ENCODE peak calls at places on chromosomes 5 and 9, in ten cellular contexts. Y is ovary, Z is lower leg skin, C is spleen, V is IMR-90, M is GM10248, W is psoas muscle, B is GM23338, Q is HFF-Myc, R is HFFc6. O is an unnamed sample.

GRCh38 chr5:67221487-67222242 is 25.1 kb upstream of the CD180 start:
- DNase-seq in Y (no peak), Z (no peak), C (peak), V (no peak), M (peak), W (no peak), B (no peak), Q (no peak), R (no peak), O (no peak)

GRCh38 chr9:35909274-35909673 is at the start of gene SPAAR:
- DNase-seq in Y (no peak), Z (peak), C (no peak), V (no peak), M (no peak), W (no peak), B (no peak), Q (no peak), R (no peak), O (no peak)

GRCh38 chr5:98095072-98095471 is 678.4 kb upstream of the RGMB start:
- DNase-seq in Y (no peak), Z (no peak), C (no peak), V (peak), M (no peak), W (no peak), B (no peak), Q (no peak), R (no peak), O (no peak)

GRCh38 chr9:129553277-129553676 is 67.6 kb downstream of the C9orf50 start:
- DNase-seq in Y (no peak), Z (no peak), C (no peak), V (no peak), M (no peak), W (no peak), B (no peak), Q (no peak), R (no peak), O (no peak)

GRCh38 chr5:32170303-32171170 is 3.6 kb downstream of the GOLPH3 start:
- DNase-seq in Y (no peak), Z (no peak), C (no peak), V (peak), M (no peak), W (no peak), B (no peak), Q (peak), R (peak), O (no peak)

GRCh38 chr9:91427873-91428272 is 4.2 kb upstream of the NFIL3 start:
- DNase-seq in Y (no peak), Z (no peak), C (no peak), V (peak), M (no peak), W (no peak), B (no peak), Q (no peak), R (peak), O (no peak)

GRCh38 chr9:96441798-96442445 is 8.0 kb upstream of the HABP4 start:
- DNase-seq in Y (no peak), Z (no peak), C (no peak), V (peak), M (peak), W (no peak), B (peak), Q (no peak), R (peak), O (no peak)

GRCh38 chr5:54643679-54644078 is 126.1 kb downstream of the SNX18 start:
- DNase-seq in Y (no peak), Z (no peak), C (no peak), V (peak), M (no peak), W (no peak), B (no peak), Q (no peak), R (peak), O (no peak)

GRCh38 chr5:62585751-62586150 is 7.1 kb downstream of the LRRC70 start:
- DNase-seq in Y (no peak), Z (no peak), C (no peak), V (peak), M (no peak), W (no peak), B (no peak), Q (no peak), R (no peak), O (no peak)

GRCh38 chr5:149002053-149002452 is 60.8 kb downstream of the SH3TC2 start:
- DNase-seq in Y (no peak), Z (no peak), C (no peak), V (peak), M (no peak), W (peak), B (peak), Q (peak), R (peak), O (no peak)

GRCh38 chr5:180156141-180156540 is 52.9 kb downstream of the RASGEF1C start:
- DNase-seq in Y (no peak), Z (peak), C (no peak), V (no peak), M (no peak), W (no peak), B (peak), Q (no peak), R (no peak), O (peak)

GRCh38 chr9:132249690-132250089 is 87.8 kb downstream of the NTNG2 start:
- DNase-seq in Y (no peak), Z (no peak), C (no peak), V (no peak), M (no peak), W (no peak), B (no peak), Q (no peak), R (no peak), O (no peak)

GRCh38 chr9:6090272-6090671 is 74.8 kb upstream of the RANBP6 start:
- DNase-seq in Y (no peak), Z (no peak), C (no peak), V (no peak), M (no peak), W (no peak), B (no peak), Q (no peak), R (no peak), O (no peak)

GRCh38 chr5:172932313-172933017 is 26.8 kb upstream of the RPL26L1 start:
- DNase-seq in Y (peak), Z (peak), C (peak), V (peak), M (peak), W (peak), B (peak), Q (no peak), R (peak), O (peak)

GRCh38 chr9:37582548-37583157 is 6.5 kb upstream of the FBXO10 start:
- DNase-seq in Y (no peak), Z (no peak), C (no peak), V (peak), M (peak), W (no peak), B (peak), Q (no peak), R (peak), O (no peak)

GRCh38 chr9:77486968-77487367 is 161.2 kb downstream of the GNA14 start:
- DNase-seq in Y (no peak), Z (no peak), C (no peak), V (no peak), M (no peak), W (no peak), B (no peak), Q (no peak), R (no peak), O (no peak)

GRCh38 chr9:89234636-89235035 is 56.0 kb upstream of the SHC3 start:
- DNase-seq in Y (no peak), Z (no peak), C (no peak), V (peak), M (peak), W (peak), B (peak), Q (no peak), R (no peak), O (peak)

GRCh38 chr9:128276574-128277270 is 646 bp downstream of the SWI5 start:
- DNase-seq in Y (peak), Z (no peak), C (no peak), V (peak), M (no peak), W (peak), B (peak), Q (no peak), R (peak), O (no peak)

GRCh38 chr5:122162100-122162499 is 32.8 kb downstream of the ZNF474 start:
- DNase-seq in Y (no peak), Z (no peak), C (no peak), V (peak), M (no peak), W (no peak), B (no peak), Q (no peak), R (no peak), O (no peak)

GRCh38 chr5:141680178-141680577 is 1.9 kb downstream of the ARAP3 start:
- DNase-seq in Y (no peak), Z (no peak), C (peak), V (no peak), M (no peak), W (no peak), B (no peak), Q (no peak), R (no peak), O (no peak)

GRCh38 chr5:72106922-72107873 is at the start of gene MAP1B:
- DNase-seq in Y (peak), Z (peak), C (peak), V (peak), M (peak), W (peak), B (peak), Q (no peak), R (peak), O (peak)

GRCh38 chr9:3475300-3476020 is 50.3 kb downstream of the RFX3 start:
- DNase-seq in Y (no peak), Z (no peak), C (no peak), V (no peak), M (no peak), W (no peak), B (no peak), Q (no peak), R (no peak), O (no peak)

GRCh38 chr5:59874675-59875074 is 18.9 kb downstream of the PDE4D start:
- DNase-seq in Y (no peak), Z (no peak), C (no peak), V (peak), M (no peak), W (no peak), B (no peak), Q (no peak), R (peak), O (no peak)

GRCh38 chr5:179261301-179262125 is 83.7 kb downstream of the ADAMTS2 start:
- DNase-seq in Y (no peak), Z (peak), C (peak), V (peak), M (no peak), W (no peak), B (peak), Q (no peak), R (no peak), O (peak)

GRCh38 chr5:124744170-124744911 is 2.1 kb downstream of the ZNF608 start:
- DNase-seq in Y (peak), Z (no peak), C (peak), V (peak), M (no peak), W (peak), B (no peak), Q (no peak), R (no peak), O (no peak)

GRCh38 chr9:89328064-89328463 is 9.8 kb downstream of the SECISBP2 start:
- DNase-seq in Y (no peak), Z (no peak), C (no peak), V (peak), M (no peak), W (no peak), B (no peak), Q (no peak), R (no peak), O (no peak)

GRCh38 chr5:177361418-177362101 is 3.8 kb downstream of the RGS14 start:
- DNase-seq in Y (no peak), Z (no peak), C (peak), V (no peak), M (no peak), W (no peak), B (peak), Q (no peak), R (no peak), O (no peak)

GRCh38 chr5:72402959-72403628 is 82.9 kb downstream of the PTCD2 start:
- DNase-seq in Y (no peak), Z (no peak), C (no peak), V (no peak), M (no peak), W (no peak), B (peak), Q (no peak), R (no peak), O (peak)

GRCh38 chr5:111774525-111774924 is 17.5 kb upstream of the NREP start:
- DNase-seq in Y (no peak), Z (no peak), C (no peak), V (peak), M (no peak), W (no peak), B (peak), Q (peak), R (no peak), O (no peak)

GRCh38 chr9:21528123-21528808 is 46.2 kb upstream of the IFNE start:
- DNase-seq in Y (no peak), Z (no peak), C (peak), V (no peak), M (no peak), W (no peak), B (no peak), Q (no peak), R (no peak), O (no peak)

GRCh38 chr9:76369583-76369982 is 24.6 kb downstream of the RFK start:
- DNase-seq in Y (peak), Z (no peak), C (no peak), V (peak), M (peak), W (no peak), B (peak), Q (no peak), R (no peak), O (no peak)

GRCh38 chr5:133811168-133811567 is 157.3 kb downstream of the C5orf15 start:
- DNase-seq in Y (no peak), Z (no peak), C (no peak), V (no peak), M (no peak), W (no peak), B (no peak), Q (no peak), R (no peak), O (no peak)

DNA sequence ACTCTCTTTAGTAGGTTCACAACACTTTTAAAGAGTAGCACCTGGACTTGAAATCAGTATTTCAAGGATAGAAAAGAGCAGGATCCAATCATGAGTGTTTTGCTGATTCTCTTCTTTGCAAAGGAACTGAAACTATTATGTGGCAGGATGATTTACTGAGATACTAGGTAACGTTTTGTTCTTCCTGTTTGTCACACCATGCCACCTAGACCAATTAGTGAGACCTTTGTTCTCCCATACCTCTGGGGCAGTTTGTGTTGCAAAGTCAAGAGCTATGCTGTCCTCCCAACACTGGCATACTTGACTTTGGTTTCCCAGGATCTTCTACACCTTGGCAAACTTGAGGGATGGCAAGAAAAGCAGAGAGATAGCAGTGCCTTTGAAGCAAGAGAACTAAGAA is 43.4 kb downstream of the PPP1R2B start:
- DNase-seq in Y (no peak), Z (no peak), C (no peak), V (no peak), M (peak), W (no peak), B (no peak), Q (no peak), R (no peak), O (no peak)
- TF ChIP-seq CTCF in Y (no peak), Z (no peak), C (no peak), V (no peak), M (no peak), W (no peak), B (no peak), Q (no peak), R (no peak), O (no peak)

GRCh38 chr9:98673681-98674080 is 35.1 kb downstream of the GABBR2 start:
- DNase-seq in Y (no peak), Z (no peak), C (no peak), V (no peak), M (no peak), W (no peak), B (no peak), Q (no peak), R (no peak), O (no peak)

GRCh38 chr9:98678244-98678842 is 30.4 kb downstream of the GABBR2 start:
- DNase-seq in Y (no peak), Z (no peak), C (peak), V (no peak), M (no peak), W (no peak), B (peak), Q (no peak), R (no peak), O (peak)
- TF ChIP-seq CTCF in Y (no peak), Z (no peak), C (no peak), V (peak), M (peak), W (no peak), B (peak), Q (peak), R (peak), O (peak)

GRCh38 chr9:95349109-95350038 is 31.9 kb upstream of the FANCC start:
- DNase-seq in Y (no peak), Z (no peak), C (no peak), V (no peak), M (no peak), W (no peak), B (peak), Q (no peak), R (no peak), O (peak)
- TF ChIP-seq CTCF in Y (no peak), Z (no peak), C (no peak), V (no peak), M (no peak), W (no peak), B (no peak), Q (no peak), R (no peak), O (no peak)

DNA sequence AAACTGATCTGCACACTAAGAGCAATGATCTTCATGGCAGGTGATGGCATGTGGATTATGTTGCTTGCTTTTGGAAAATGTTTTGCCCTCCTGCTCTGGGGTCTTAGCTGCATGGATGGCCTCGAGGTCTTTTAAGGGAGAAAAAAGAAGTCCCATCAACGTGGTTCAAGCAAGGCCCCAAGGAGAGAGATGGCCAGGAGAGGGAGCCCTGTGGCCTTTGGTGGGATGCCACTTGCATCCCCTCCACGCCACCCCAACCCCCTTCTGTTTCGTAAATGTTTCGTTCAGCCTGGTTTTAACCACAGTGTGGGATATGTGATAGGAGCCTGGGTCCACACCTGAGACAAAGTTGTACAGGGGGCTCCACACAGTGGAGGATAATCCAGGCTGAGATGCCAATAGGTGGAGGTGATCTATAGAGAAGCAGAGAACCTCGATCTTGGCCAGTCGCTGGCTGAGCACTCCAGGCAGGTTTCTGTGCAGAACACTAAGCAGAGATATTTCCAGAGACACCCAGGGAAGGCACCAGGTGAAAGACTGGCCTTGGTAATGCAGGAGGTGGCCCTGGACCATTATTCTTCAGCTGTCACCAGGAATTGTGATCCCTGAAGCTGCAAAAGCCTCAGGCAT is 25.8 kb upstream of the FRRS1L start:
- DNase-seq in Y (peak), Z (peak), C (no peak), V (peak), M (no peak), W (no peak), B (peak), Q (no peak), R (no peak), O (peak)
- TF ChIP-seq CTCF in Y (peak), Z (no peak), C (no peak), V (peak), M (peak), W (no peak), B (peak), Q (peak), R (peak), O (no peak)

GRCh38 chr9:137740311-137740710 is 121.5 kb downstream of the EHMT1 start:
- DNase-seq in Y (peak), Z (no peak), C (no peak), V (peak), M (no peak), W (no peak), B (no peak), Q (no peak), R (peak), O (no peak)
- TF ChIP-seq CTCF in Y (no peak), Z (no peak), C (no peak), V (peak), M (no peak), W (no peak), B (no peak), Q (no peak), R (no peak), O (no peak)

GRCh38 chr5:171845040-171845439 is 59.4 kb downstream of the SMIM23 start:
- DNase-seq in Y (no peak), Z (no peak), C (no peak), V (no peak), M (no peak), W (no peak), B (no peak), Q (no peak), R (no peak), O (no peak)

GRCh38 chr5:171848006-171848405 is 62.4 kb downstream of the SMIM23 start:
- DNase-seq in Y (no peak), Z (peak), C (no peak), V (no peak), M (no peak), W (no peak), B (no peak), Q (no peak), R (no peak), O (no peak)

GRCh38 chr5:171847026-171847425 is 61.4 kb downstream of the SMIM23 start:
- DNase-seq in Y (no peak), Z (peak), C (no peak), V (no peak), M (no peak), W (no peak), B (no peak), Q (no peak), R (no peak), O (no peak)

GRCh38 chr5:171848487-171848886 is 62.9 kb downstream of the SMIM23 start:
- DNase-seq in Y (no peak), Z (peak), C (no peak), V (no peak), M (no peak), W (no peak), B (no peak), Q (no peak), R (no peak), O (no peak)

DNA sequence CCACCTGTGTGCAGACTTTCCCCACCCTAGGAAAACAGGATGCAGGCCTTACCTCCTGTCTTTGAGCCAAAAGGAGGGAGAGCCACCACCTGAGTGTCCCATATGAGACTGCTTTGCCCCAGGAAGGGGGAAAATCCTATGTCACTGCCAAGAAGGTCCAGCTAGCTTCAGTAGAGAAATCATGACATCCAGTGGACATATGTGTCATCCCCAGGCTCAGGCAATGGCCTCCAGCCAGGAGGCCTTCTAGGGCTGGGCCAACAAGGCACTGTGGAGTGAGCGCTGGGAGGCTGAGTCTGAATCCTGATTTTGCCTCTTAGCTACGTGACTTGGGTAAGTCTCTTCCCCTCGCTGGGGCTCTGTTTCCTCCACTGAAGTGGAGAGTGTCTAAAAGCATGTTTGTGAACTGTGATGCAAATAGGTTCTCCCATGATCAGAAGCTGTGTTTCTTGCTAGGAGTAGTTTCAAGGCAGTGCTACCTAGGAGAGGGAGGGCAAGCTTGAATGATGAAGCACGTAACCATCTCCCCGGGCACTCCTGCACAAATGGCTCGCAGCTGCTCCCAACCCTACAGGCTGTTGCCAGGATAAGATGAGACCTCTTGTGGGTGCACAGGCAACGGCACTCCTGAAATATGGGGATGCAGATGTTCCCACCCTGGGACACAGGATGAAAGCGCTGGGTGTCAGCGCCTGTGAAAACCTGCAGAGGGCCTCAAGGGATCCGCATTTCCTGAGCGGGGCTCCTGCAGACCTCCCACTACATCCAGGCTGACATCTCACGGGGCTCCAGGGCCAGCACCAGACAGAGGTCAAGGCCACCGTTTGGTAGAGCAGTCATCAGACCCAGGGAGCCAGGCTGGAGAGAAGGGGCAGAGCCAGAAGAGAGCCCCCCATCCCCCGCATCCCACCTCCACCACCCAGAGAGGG is 60.5 kb downstream of the SMIM23 start:
- DNase-seq in Y (no peak), Z (peak), C (no peak), V (peak), M (no peak), W (peak), B (no peak), Q (no peak), R (peak), O (no peak)
- TF ChIP-seq CTCF in Y (no peak), Z (no peak), C (no peak), V (peak), M (no peak), W (no peak), B (peak), Q (peak), R (peak), O (no peak)